ENCODE peak calls at places on chromosome 17, in ten cellular contexts. Z is HFFc6, O is left ventricle myocardium inferior, J is MCF 10A, V is CD14-positive monocyte, R is HCT116, E is A549, S is prostate gland, Y is PC-3, A is cardiac muscle cell. U is an unnamed sample.

GRCh38 chr17:52064791-52065211 is 93.7 kb downstream of the CA10 start:
- DNase-seq in J (no peak), V (no peak), A (no peak), E (no peak), S (no peak), Z (no peak), Y (no peak), O (no peak), R (no peak), U (no peak)

GRCh38 chr17:10149573-10150399 is 48.6 kb downstream of the GAS7 start:
- DNase-seq in S (no peak), Y (peak; percentile 37), Z (peak; percentile 86), J (peak; percentile 65), O (no peak), V (peak; percentile 68), R (peak; percentile 46), A (peak; percentile 90), E (peak; percentile 35), U (peak; percentile 49)

GRCh38 chr17:48347203-48347602 is 82.8 kb downstream of the SKAP1 start:
- DNase-seq in R (no peak), V (no peak), A (no peak), Z (no peak), Y (no peak), O (no peak), E (no peak), J (no peak), S (no peak), U (no peak)

GRCh38 chr17:66373944-66374817 is 71.8 kb downstream of the PRKCA start:
- DNase-seq in A (peak; percentile 46), S (no peak), J (no peak), Y (no peak), V (no peak), E (no peak), O (peak; percentile 21), R (no peak), Z (no peak), U (peak; percentile 77)

GRCh38 chr17:10003705-10004104 is 98.6 kb upstream of the RCVRN start:
- DNase-seq in E (no peak), O (no peak), Z (no peak), S (no peak), R (no peak), A (no peak), V (no peak), Y (no peak), J (no peak), U (no peak)

GRCh38 chr17:80892900-80893603 is 98.6 kb upstream of the CHMP6 start:
- DNase-seq in A (peak; percentile 51), J (peak; percentile 98), E (peak; percentile 41), Y (peak; percentile 96), Z (no peak), S (no peak), R (peak; percentile 53), O (no peak), V (peak; percentile 61), U (peak; percentile 73)

GRCh38 chr17:58679263-58680037 is 12.4 kb downstream of the TEX14 start:
- DNase-seq in V (no peak), A (peak; percentile 90), O (no peak), S (no peak), R (peak; percentile 100), J (peak; percentile 87), E (peak; percentile 86), Z (peak; percentile 57), Y (peak; percentile 81), U (no peak)

GRCh38 chr17:6455321-6455705 is 11.1 kb downstream of the PIMREG start:
- DNase-seq in A (peak; percentile 46), V (no peak), R (no peak), S (no peak), J (no peak), Z (no peak), E (no peak), O (no peak), Y (no peak), U (peak; percentile 53)

GRCh38 chr17:27532269-27533067 is 76.2 kb downstream of the KSR1 start:
- DNase-seq in Z (no peak), R (no peak), O (peak; percentile 28), S (no peak), A (peak; percentile 70), Y (no peak), J (peak; percentile 70), E (no peak), V (peak; percentile 92), U (no peak)

GRCh38 chr17:45388604-45389325 is 43.9 kb downstream of the ARHGAP27 start:
- DNase-seq in Y (peak; percentile 24), A (peak; percentile 16), S (no peak), E (no peak), J (no peak), Z (peak; percentile 41), O (no peak), V (no peak), R (no peak), U (peak; percentile 50)

GRCh38 chr17:45385331-45385997 is 47.2 kb downstream of the ARHGAP27 start:
- DNase-seq in Z (peak; percentile 65), A (peak; percentile 92), V (peak; percentile 89), O (peak; percentile 88), J (peak; percentile 87), S (peak; percentile 83), R (peak; percentile 87), E (peak; percentile 91), Y (peak; percentile 97), U (peak; percentile 92)

GRCh38 chr17:45386180-45386579 is 46.5 kb downstream of the ARHGAP27 start:
- DNase-seq in Z (no peak), R (no peak), Y (no peak), A (peak; percentile 17), V (no peak), S (no peak), O (no peak), E (no peak), J (no peak), U (no peak)

GRCh38 chr17:45389354-45389753 is 43.3 kb downstream of the ARHGAP27 start:
- DNase-seq in Y (no peak), Z (no peak), J (no peak), O (no peak), A (no peak), E (no peak), R (no peak), S (no peak), V (no peak), U (no peak)

GRCh38 chr17:45387739-45388138 is 44.9 kb downstream of the ARHGAP27 start:
- DNase-seq in V (no peak), A (no peak), S (no peak), E (no peak), J (no peak), Z (no peak), O (no peak), R (no peak), Y (no peak), U (no peak)
- TF ChIP-seq CTCF in V (no peak), A (no peak), S (no peak), E (no peak), J (no peak), Z (no peak), O (no peak), R (no peak), Y (no peak), U (no peak)

GRCh38 chr17:74089869-74090464 is 113.5 kb upstream of the RPL38 start:
- DNase-seq in O (no peak), E (peak; percentile 79), A (peak; percentile 67), V (no peak), Y (peak; percentile 77), Z (no peak), S (peak; percentile 27), J (peak; percentile 66), R (peak; percentile 66), U (peak; percentile 83)

GRCh38 chr17:74086992-74087391 is 116.5 kb upstream of the RPL38 start:
- DNase-seq in A (no peak), R (no peak), O (no peak), J (no peak), E (no peak), Z (no peak), S (no peak), Y (no peak), V (no peak), U (no peak)

GRCh38 chr17:74080936-74081335 is 122.5 kb upstream of the RPL38 start:
- DNase-seq in S (no peak), J (no peak), V (no peak), E (no peak), A (no peak), R (no peak), Z (no peak), Y (no peak), O (no peak), U (no peak)

GRCh38 chr17:74083321-74083720 is 120.2 kb upstream of the RPL38 start:
- DNase-seq in R (no peak), Y (no peak), Z (no peak), J (no peak), A (no peak), E (no peak), V (no peak), O (no peak), S (no peak), U (no peak)

GRCh38 chr17:74085434-74085833 is 118.0 kb upstream of the RPL38 start:
- DNase-seq in O (no peak), J (no peak), Z (no peak), A (peak; percentile 1), E (peak; percentile 57), R (peak; percentile 37), Y (no peak), S (no peak), V (no peak), U (peak; percentile 20)
- TF ChIP-seq CTCF in O (no peak), J (no peak), Z (peak; percentile 31), A (no peak), E (no peak), R (peak; percentile 87), Y (peak; percentile 61), S (no peak), V (peak; percentile 44), U (peak; percentile 24)

GRCh38 chr17:30720013-30720471 is 104.5 kb downstream of the CRLF3 start:
- DNase-seq in R (no peak), E (no peak), O (peak; percentile 10), Z (no peak), V (no peak), Y (no peak), A (no peak), S (no peak), J (no peak), U (no peak)

GRCh38 chr17:30717290-30718098 is 107.0 kb downstream of the CRLF3 start:
- DNase-seq in Z (no peak), A (no peak), O (peak; percentile 6), J (no peak), R (no peak), E (no peak), Y (no peak), V (no peak), S (no peak), U (no peak)

GRCh38 chr17:30716461-30717289 is 107.8 kb downstream of the CRLF3 start:
- DNase-seq in O (peak; percentile 11), V (no peak), E (peak; percentile 69), S (no peak), J (no peak), Y (no peak), Z (no peak), A (no peak), R (no peak), U (peak; percentile 32)
- TF ChIP-seq CTCF in O (no peak), V (no peak), E (peak; percentile 46), S (no peak), J (no peak), Y (no peak), Z (peak; percentile 58), A (peak; percentile 27), R (peak; percentile 44), U (no peak)

DNA sequence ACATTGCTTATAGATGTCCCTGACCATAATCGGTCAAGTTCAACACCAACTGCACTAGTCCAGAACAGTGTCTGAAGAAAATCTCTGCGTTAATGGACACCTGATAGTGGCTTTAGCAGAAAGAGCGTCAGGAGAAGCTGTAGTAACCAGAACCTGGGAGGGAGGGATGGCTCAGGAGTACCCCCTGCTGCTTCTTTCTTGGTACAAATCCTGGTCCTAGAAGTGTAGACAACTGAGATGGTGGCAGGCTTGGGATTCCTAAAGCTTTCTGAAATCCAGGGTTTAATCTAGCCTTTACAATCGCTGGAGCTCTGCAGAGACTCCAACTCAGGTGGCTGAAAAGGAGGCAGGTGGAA is 5.4 kb downstream of the MAP3K14 start:
- DNase-seq in V (no peak), A (no peak), O (no peak), Z (no peak), J (no peak), Y (no peak), S (no peak), E (no peak), R (no peak), U (no peak)
- TF ChIP-seq CTCF in V (no peak), A (peak; percentile 11), O (no peak), Z (peak; percentile 35), J (no peak), Y (peak; percentile 30), S (no peak), E (no peak), R (no peak), U (no peak)